ENCODE peak calls at places on chromosomes 12 and 14, in six cellular contexts. M is HCT116, Z is SK-N-SH, W is K562, F is HepG2, J is GM12878. X is an unnamed sample. For H3K9me3, the result is how much of the 10 kb centered on the place peaks cover.

GRCh38 chr12:109612975-109613502 is 39.4 kb downstream of the MVK start:
- DNase-seq in M (no peak), Z (no peak), W (peak), F (peak), J (no peak), X (no peak)

GRCh38 chr12:114655934-114656697 is 27.9 kb downstream of the TBX3 start:
- DNase-seq in M (peak), Z (no peak), W (no peak), F (peak), J (no peak), X (no peak)

GRCh38 chr14:77979666-77980351 is 179.9 kb downstream of the ADCK1 start:
- DNase-seq in M (no peak), Z (peak), W (peak), F (peak), J (no peak), X (no peak)

GRCh38 chr14:103142031-103142430 is 18.8 kb downstream of the TNFAIP2 start:
- DNase-seq in M (no peak), Z (no peak), W (no peak), F (no peak), J (no peak), X (no peak)

GRCh38 chr12:65474831-65475230 is 196.3 kb downstream of the MSRB3 start:
- DNase-seq in M (no peak), Z (no peak), W (no peak), F (no peak), J (no peak), X (no peak)

GRCh38 chr12:26271889-26272492 is 76.6 kb downstream of the SSPN start:
- DNase-seq in M (no peak), Z (no peak), W (no peak), F (no peak), J (peak), X (no peak)

GRCh38 chr12:3152013-3152412 is 74.8 kb downstream of the TSPAN9 start:
- DNase-seq in M (no peak), Z (peak), W (no peak), F (no peak), J (no peak), X (peak)

GRCh38 chr12:1927751-1928351 is 9.4 kb upstream of the CACNA2D4 start:
- DNase-seq in M (no peak), Z (peak), W (no peak), F (no peak), J (no peak), X (no peak)

GRCh38 chr14:78135450-78135891 is 34.7 kb upstream of the NRXN3 start:
- DNase-seq in M (no peak), Z (no peak), W (no peak), F (no peak), J (no peak), X (no peak)

GRCh38 chr14:33019346-33019745 is 80.7 kb downstream of the NPAS3 start:
- DNase-seq in M (no peak), Z (no peak), W (no peak), F (no peak), J (no peak), X (no peak)

GRCh38 chr12:107684990-107685359 is 624 bp upstream of the PWP1 start:
- DNase-seq in M (peak), Z (peak), W (peak), F (peak), J (no peak), X (peak)

GRCh38 chr12:131231194-131231980 is 277.7 kb downstream of the ADGRD1 start:
- DNase-seq in M (no peak), Z (no peak), W (peak), F (no peak), J (no peak), X (no peak)

GRCh38 chr14:88791629-88792571 is 853 bp downstream of the EML5 start:
- DNase-seq in M (no peak), Z (peak), W (no peak), F (no peak), J (no peak), X (no peak)

GRCh38 chr12:121964813-121965643 is 46.6 kb downstream of the CFAP251 start:
- DNase-seq in M (no peak), Z (peak), W (no peak), F (no peak), J (no peak), X (no peak)

GRCh38 chr14:89667983-89668382 is 250.9 kb upstream of the FOXN3 start:
- DNase-seq in M (no peak), Z (no peak), W (no peak), F (no peak), J (no peak), X (no peak)

GRCh38 chr12:91381309-91381804 is 198.7 kb upstream of the DCN start:
- DNase-seq in M (no peak), Z (peak), W (no peak), F (no peak), J (peak), X (peak)

GRCh38 chr12:113238309-113238708 is 17.0 kb downstream of the TPCN1 start:
- DNase-seq in M (no peak), Z (no peak), W (peak), F (no peak), J (no peak), X (no peak)

GRCh38 chr14:104792945-104793702 is 2.4 kb downstream of the AKT1 start:
- DNase-seq in M (no peak), Z (no peak), W (no peak), F (no peak), J (no peak), X (no peak)

GRCh38 chr14:35814371-35815005 is 5.4 kb upstream of the RALGAPA1 start:
- DNase-seq in M (peak), Z (peak), W (peak), F (peak), J (no peak), X (no peak)

GRCh38 chr12:96368233-96368632 is 32.0 kb downstream of the CDK17 start:
- DNase-seq in M (no peak), Z (no peak), W (no peak), F (no peak), J (no peak), X (no peak)

GRCh38 chr12:89080797-89081470 is 271.4 kb downstream of the DUSP6 start:
- DNase-seq in M (no peak), Z (no peak), W (no peak), F (no peak), J (no peak), X (no peak)

GRCh38 chr14:52052289-52052943 is 16.4 kb downstream of the NID2 start:
- DNase-seq in M (no peak), Z (no peak), W (no peak), F (no peak), J (no peak), X (no peak)

GRCh38 chr12:4439736-4440135 is 5.9 kb downstream of the FGF6 start:
- DNase-seq in M (no peak), Z (no peak), W (no peak), F (no peak), J (no peak), X (no peak)

GRCh38 chr14:62667515-62667914 is 377.7 kb downstream of the KCNH5 start:
- DNase-seq in M (no peak), Z (no peak), W (no peak), F (no peak), J (no peak), X (no peak)

GRCh38 chr12:56954057-56954577 is 3.3 kb downstream of the RDH16 start:
- DNase-seq in M (no peak), Z (no peak), W (no peak), F (no peak), J (no peak), X (no peak)

GRCh38 chr14:71289536-71289935 is 382.3 kb downstream of the PCNX1 start:
- DNase-seq in M (no peak), Z (no peak), W (no peak), F (no peak), J (peak), X (no peak)

GRCh38 chr14:99317231-99318090 is 45.5 kb upstream of the BCL11B start:
- DNase-seq in M (no peak), Z (no peak), W (no peak), F (no peak), J (no peak), X (no peak)

GRCh38 chr12:93438266-93439050 is 3.3 kb downstream of the UBE2N start:
- DNase-seq in M (no peak), Z (no peak), W (no peak), F (no peak), J (no peak), X (no peak)

GRCh38 chr12:74381968-74382367 is 155.7 kb upstream of the ATXN7L3B start:
- DNase-seq in M (no peak), Z (no peak), W (no peak), F (no peak), J (no peak), X (no peak)

GRCh38 chr12:116556964-116557706 is 2.0 kb upstream of the MAP1LC3B2 start:
- DNase-seq in M (no peak), Z (no peak), W (no peak), F (no peak), J (no peak), X (no peak)

GRCh38 chr12:113000433-113000832 is 22.1 kb downstream of the OAS2 start:
- DNase-seq in M (no peak), Z (no peak), W (no peak), F (no peak), J (no peak), X (no peak)

GRCh38 chr14:99517643-99518381 is 36.6 kb downstream of the CCNK start:
- DNase-seq in M (no peak), Z (peak), W (no peak), F (no peak), J (no peak), X (no peak)

GRCh38 chr12:67068204-67068731 is 200.9 kb upstream of the CAND1 start:
- DNase-seq in M (no peak), Z (peak), W (no peak), F (no peak), J (no peak), X (no peak)

GRCh38 chr12:76198839-76199238 is 114.4 kb upstream of the NAP1L1 start:
- DNase-seq in M (no peak), Z (no peak), W (no peak), F (no peak), J (no peak), X (no peak)

GRCh38 chr12:76199808-76200207 is 115.3 kb upstream of the NAP1L1 start:
- DNase-seq in M (no peak), Z (no peak), W (no peak), F (no peak), J (no peak), X (no peak)

GRCh38 chr12:76202621-76203020 is 118.1 kb upstream of the NAP1L1 start:
- DNase-seq in M (no peak), Z (no peak), W (no peak), F (no peak), J (no peak), X (no peak)

GRCh38 chr12:76201758-76202157 is 117.3 kb upstream of the NAP1L1 start:
- DNase-seq in M (no peak), Z (no peak), W (no peak), F (no peak), J (no peak), X (no peak)

DNA sequence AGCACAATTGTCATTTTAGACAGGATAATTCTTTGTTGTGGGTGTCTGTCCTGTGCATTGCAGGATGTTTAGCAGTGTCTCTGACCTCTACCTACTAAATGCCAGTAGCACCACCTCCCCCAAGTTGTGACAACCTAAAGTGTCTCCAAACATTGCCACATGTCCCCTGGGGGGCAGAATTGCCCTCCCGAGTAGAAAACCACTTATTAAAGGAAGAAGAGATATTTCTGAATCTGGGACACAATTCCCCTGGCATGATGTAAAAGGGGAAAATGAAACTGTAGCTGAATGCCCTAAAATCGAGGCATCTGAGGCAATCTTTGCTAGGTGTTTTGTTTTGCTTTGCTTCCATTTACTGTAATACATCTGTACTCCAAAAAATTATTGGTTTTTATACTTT is 116.8 kb upstream of the NAP1L1 start:
- DNase-seq in M (no peak), Z (no peak), W (no peak), F (no peak), J (no peak), X (no peak)
- H3K9me3 ChIP-seq in M (under half), Z (under half), W (under half), F (under half), J (under half), X (under half)

DNA sequence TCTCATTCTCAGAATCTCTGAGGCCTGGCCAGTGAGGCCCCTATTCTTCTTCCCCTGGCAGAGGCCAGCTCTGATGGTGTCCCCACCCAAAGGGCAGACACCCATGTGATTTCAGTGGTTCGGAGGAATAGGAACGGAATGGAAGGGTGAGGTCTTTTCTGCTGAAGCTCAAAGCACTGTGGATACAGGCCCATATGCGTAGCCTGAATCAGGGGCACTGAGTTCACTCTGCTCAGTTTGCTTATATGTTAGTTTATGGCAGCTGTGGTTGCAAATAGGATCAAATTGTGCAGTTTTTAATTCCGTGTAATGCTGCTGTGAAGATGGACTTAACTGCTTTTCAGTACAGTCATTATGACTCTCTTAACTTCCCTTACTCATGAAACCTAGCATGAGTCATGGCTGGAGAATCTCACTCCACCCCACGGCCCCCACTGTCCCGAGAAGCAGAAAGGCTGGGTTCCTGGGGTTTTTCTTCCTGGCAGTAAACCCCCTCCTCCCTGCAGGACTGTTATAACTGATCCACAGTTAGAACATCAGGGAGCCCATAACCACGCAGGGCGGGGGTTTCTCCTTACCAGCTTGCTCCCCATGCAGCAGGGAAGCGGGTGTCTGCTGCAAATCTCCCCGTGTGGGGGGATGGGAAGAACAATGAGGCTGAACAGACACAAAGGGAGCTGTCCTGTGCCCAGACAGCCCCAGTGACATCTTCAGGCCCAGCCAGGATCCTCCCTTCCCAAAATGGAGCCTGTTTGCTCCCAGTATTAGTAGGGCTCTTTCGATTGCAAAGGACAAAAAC is 122.7 kb downstream of the SLC38A6 start:
- DNase-seq in M (peak), Z (peak), W (peak), F (peak), J (no peak), X (peak)
- TF ChIP-seq YY1 in M (no peak), Z (peak), W (no peak), F (no peak), J (no peak), X (no peak)

GRCh38 chr12:133120385-133121191 is 9.5 kb downstream of the ZNF891 start:
- DNase-seq in M (no peak), Z (no peak), W (no peak), F (no peak), J (no peak), X (no peak)
- H3K9me3 ChIP-seq in M (under half), Z (half or more), W (under half), F (half or more), J (under half), X (half or more)

DNA sequence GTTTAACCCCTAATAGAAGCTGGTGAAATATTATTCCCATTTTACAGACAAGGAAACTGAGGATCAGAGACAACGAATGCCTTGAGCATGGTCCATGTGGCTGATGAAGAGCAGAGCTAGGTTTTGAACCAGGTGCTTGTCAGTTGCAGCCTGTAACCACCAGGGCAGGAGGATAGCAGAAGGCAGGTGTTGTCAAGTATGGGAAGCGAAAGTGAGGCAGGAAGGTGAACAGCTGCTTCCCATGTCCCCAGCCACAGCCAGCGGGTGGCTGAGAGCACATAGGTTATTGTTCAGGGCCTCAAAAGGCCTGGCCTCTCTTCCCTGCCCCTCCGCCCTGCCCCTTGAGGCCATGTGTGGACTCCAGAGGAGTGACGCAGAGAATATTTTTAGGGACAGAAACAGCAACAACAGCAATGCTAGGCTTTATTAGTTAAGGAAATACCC is 39.6 kb downstream of the IQSEC3 start:
- DNase-seq in M (peak), Z (no peak), W (peak), F (peak), J (peak), X (no peak)
- TF ChIP-seq YY1 in M (no peak), Z (no peak), W (no peak), F (no peak), J (no peak), X (no peak)

DNA sequence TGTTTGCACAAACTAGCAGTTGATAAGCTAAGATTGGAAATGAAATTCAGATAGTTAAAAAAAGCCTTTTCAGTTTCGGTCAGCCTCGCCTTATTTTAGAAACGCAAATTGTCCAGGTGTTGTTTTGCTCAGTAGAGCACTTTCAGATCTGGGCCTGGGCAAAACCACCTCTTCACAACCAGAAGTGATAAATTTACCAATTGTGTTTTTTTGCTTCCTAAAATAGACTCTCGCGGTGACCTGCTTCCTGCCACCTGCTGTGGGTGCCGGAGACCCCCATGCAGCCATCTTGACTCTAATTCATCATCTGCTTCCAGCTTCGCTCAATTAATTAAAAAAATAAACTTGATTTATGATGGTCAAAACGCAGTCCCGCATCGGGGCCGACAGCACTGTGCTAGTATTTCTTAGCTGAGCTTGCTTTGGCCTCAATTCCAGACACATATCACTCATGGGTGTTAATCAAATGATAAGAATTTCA is 335.6 kb downstream of the TMEM121 start:
- DNase-seq in M (no peak), Z (no peak), W (no peak), F (no peak), J (peak), X (no peak)
- H3K9me3 ChIP-seq in M (under half), Z (under half), W (under half), F (under half), J (under half), X (under half)

GRCh38 chr14:101444116-101444515 is 117.2 kb upstream of the DIO3 start:
- DNase-seq in M (no peak), Z (no peak), W (no peak), F (no peak), J (no peak), X (no peak)

GRCh38 chr14:101441710-101442109 is 119.6 kb upstream of the DIO3 start:
- DNase-seq in M (no peak), Z (no peak), W (no peak), F (no peak), J (no peak), X (no peak)

GRCh38 chr14:101445278-101445677 is 116.0 kb upstream of the DIO3 start:
- DNase-seq in M (no peak), Z (no peak), W (no peak), F (no peak), J (no peak), X (no peak)

GRCh38 chr14:101440511-101440910 is 120.8 kb upstream of the DIO3 start:
- DNase-seq in M (no peak), Z (no peak), W (no peak), F (no peak), J (no peak), X (no peak)

GRCh38 chr14:101442451-101442850 is 118.8 kb upstream of the DIO3 start:
- DNase-seq in M (no peak), Z (no peak), W (no peak), F (no peak), J (no peak), X (no peak)
- TF ChIP-seq YY1 in M (no peak), Z (no peak), W (no peak), F (no peak), J (no peak), X (no peak)

GRCh38 chr14:105894978-105895881 is 368.8 kb downstream of the TMEM121 start:
- DNase-seq in M (no peak), Z (peak), W (peak), F (no peak), J (no peak), X (no peak)
- H3K9me3 ChIP-seq in M (under half), Z (under half), W (under half), F (under half), J (under half), X (under half)

GRCh38 chr12:55931317-55931779 is 386 bp downstream of the DGKA start:
- DNase-seq in M (no peak), Z (no peak), W (no peak), F (no peak), J (no peak), X (no peak)
- TF ChIP-seq YY1 in M (no peak), Z (no peak), W (no peak), F (no peak), J (no peak), X (no peak)

GRCh38 chr12:70033310-70033709 is 208.3 kb downstream of the MYRFL start:
- DNase-seq in M (no peak), Z (no peak), W (no peak), F (no peak), J (no peak), X (no peak)
- H3K9me3 ChIP-seq in M (under half), Z (under half), W (under half), F (under half), J (under half), X (under half)

X was measured in NT2/D1.